ENCODE peak calls at places on chromosomes 12 and 14, in four cellular contexts. One of them, this sample, is unnamed.

GRCh38 chr14:34018564-34019244 is 67.8 kb upstream of the EGLN3 start:
- DNase-seq in psoas muscle: peak; percentile 48
- DNase-seq in aorta: no peak
- DNase-seq in H9: no peak
- DNase-seq in this sample: peak; percentile 51

GRCh38 chr14:99540196-99541032 is 59.2 kb downstream of the CCNK start:
- DNase-seq in H9: no peak
- DNase-seq in aorta: no peak
- DNase-seq in psoas muscle: no peak
- DNase-seq in this sample: no peak

GRCh38 chr12:100174506-100174905 is 26.1 kb upstream of the ACTR6 start:
- DNase-seq in psoas muscle: no peak
- DNase-seq in H9: no peak
- DNase-seq in aorta: no peak
- DNase-seq in this sample: no peak

GRCh38 chr14:75175677-75176141 is 703 bp downstream of the TMED10 start:
- DNase-seq in psoas muscle: no peak
- DNase-seq in H9: no peak
- DNase-seq in aorta: no peak
- DNase-seq in this sample: no peak

GRCh38 chr12:164207-164606 is 49.8 kb downstream of the SLC6A12 start:
- DNase-seq in H9: no peak
- DNase-seq in aorta: no peak
- DNase-seq in psoas muscle: no peak
- DNase-seq in this sample: no peak

GRCh38 chr12:121801601-121802484 is 2.0 kb upstream of the SETD1B start:
- DNase-seq in psoas muscle: no peak
- DNase-seq in H9: peak; percentile 32
- DNase-seq in aorta: no peak
- DNase-seq in this sample: no peak

GRCh38 chr14:78440351-78440750 is 270.2 kb downstream of the NRXN3 start:
- DNase-seq in aorta: no peak
- DNase-seq in H9: no peak
- DNase-seq in psoas muscle: no peak
- DNase-seq in this sample: no peak

GRCh38 chr14:105292810-105293711 is 7.7 kb downstream of the BRF1 start:
- DNase-seq in psoas muscle: no peak
- DNase-seq in H9: no peak
- DNase-seq in aorta: no peak
- DNase-seq in this sample: no peak

GRCh38 chr14:34722723-34723545 is 8.5 kb upstream of the CFL2 start:
- DNase-seq in psoas muscle: no peak
- DNase-seq in aorta: no peak
- DNase-seq in H9: peak; percentile 41
- DNase-seq in this sample: peak; percentile 38

GRCh38 chr14:60021619-60022018 is 70.1 kb upstream of the PCNX4 start:
- DNase-seq in psoas muscle: no peak
- DNase-seq in H9: no peak
- DNase-seq in aorta: no peak
- DNase-seq in this sample: no peak

GRCh38 chr12:64665506-64665905 is 55.2 kb downstream of the RASSF3 start:
- DNase-seq in aorta: no peak
- DNase-seq in H9: peak; percentile 61
- DNase-seq in psoas muscle: no peak
- DNase-seq in this sample: no peak

GRCh38 chr14:63231733-63232132 is 27.5 kb downstream of the RHOJ start:
- DNase-seq in psoas muscle: no peak
- DNase-seq in H9: no peak
- DNase-seq in aorta: no peak
- DNase-seq in this sample: no peak

GRCh38 chr14:74140374-74140850 is 55.7 kb downstream of the LIN52 start:
- DNase-seq in aorta: peak; percentile 77
- DNase-seq in psoas muscle: peak; percentile 79
- DNase-seq in H9: no peak
- DNase-seq in this sample: peak; percentile 73

GRCh38 chr14:48546996-48547395 is 871.6 kb upstream of the MDGA2 start:
- DNase-seq in psoas muscle: no peak
- DNase-seq in aorta: no peak
- DNase-seq in H9: no peak
- DNase-seq in this sample: no peak

GRCh38 chr12:63420206-63420644 is 248.1 kb downstream of the DPY19L2 start:
- DNase-seq in psoas muscle: no peak
- DNase-seq in aorta: no peak
- DNase-seq in H9: peak; percentile 90
- DNase-seq in this sample: no peak

GRCh38 chr12:114668905-114669304 is 15.1 kb downstream of the TBX3 start:
- DNase-seq in H9: no peak
- DNase-seq in aorta: no peak
- DNase-seq in psoas muscle: peak; percentile 21
- DNase-seq in this sample: no peak

GRCh38 chr14:98634043-98634820 is 637.8 kb downstream of the BCL11B start:
- DNase-seq in H9: no peak
- DNase-seq in aorta: no peak
- DNase-seq in psoas muscle: no peak
- DNase-seq in this sample: no peak

GRCh38 chr12:103571286-103571685 is 15.8 kb upstream of the STAB2 start:
- DNase-seq in psoas muscle: no peak
- DNase-seq in H9: peak; percentile 89
- DNase-seq in aorta: no peak
- DNase-seq in this sample: no peak

GRCh38 chr14:24058260-24058950 is 6.6 kb downstream of the CARMIL3 start:
- DNase-seq in psoas muscle: peak; percentile 53
- DNase-seq in H9: no peak
- DNase-seq in aorta: peak; percentile 78
- DNase-seq in this sample: peak; percentile 93

GRCh38 chr12:30908389-30909087 is 18.0 kb upstream of the TSPAN11 start:
- DNase-seq in aorta: no peak
- DNase-seq in H9: no peak
- DNase-seq in psoas muscle: no peak
- DNase-seq in this sample: no peak

GRCh38 chr14:100851946-100852620 is 26.2 kb downstream of the MEG3 start:
- DNase-seq in aorta: peak; percentile 65
- DNase-seq in H9: no peak
- DNase-seq in psoas muscle: no peak
- DNase-seq in this sample: no peak
- H3K4me1 ChIP-seq in aorta: no peaks in the 10 kb centered on the region
- H3K4me1 ChIP-seq in H9: no peaks in the 10 kb centered on the region
- H3K4me1 ChIP-seq in psoas muscle: no peaks in the 10 kb centered on the region
- H3K4me1 ChIP-seq in this sample: no peaks in the 10 kb centered on the region

GRCh38 chr14:68526420-68527105 is 266.3 kb downstream of the ZFP36L1 start:
- DNase-seq in H9: no peak
- DNase-seq in psoas muscle: no peak
- DNase-seq in aorta: peak; percentile 85
- DNase-seq in this sample: peak; percentile 79

GRCh38 chr14:68528031-68528687 is 264.7 kb downstream of the ZFP36L1 start:
- DNase-seq in H9: no peak
- DNase-seq in psoas muscle: no peak
- DNase-seq in aorta: no peak
- DNase-seq in this sample: no peak

GRCh38 chr14:68530443-68530842 is 262.4 kb downstream of the ZFP36L1 start:
- DNase-seq in H9: no peak
- DNase-seq in psoas muscle: no peak
- DNase-seq in aorta: no peak
- DNase-seq in this sample: no peak

GRCh38 chr14:68525516-68525915 is 267.4 kb downstream of the ZFP36L1 start:
- DNase-seq in psoas muscle: no peak
- DNase-seq in H9: no peak
- DNase-seq in aorta: no peak
- DNase-seq in this sample: no peak

DNA sequence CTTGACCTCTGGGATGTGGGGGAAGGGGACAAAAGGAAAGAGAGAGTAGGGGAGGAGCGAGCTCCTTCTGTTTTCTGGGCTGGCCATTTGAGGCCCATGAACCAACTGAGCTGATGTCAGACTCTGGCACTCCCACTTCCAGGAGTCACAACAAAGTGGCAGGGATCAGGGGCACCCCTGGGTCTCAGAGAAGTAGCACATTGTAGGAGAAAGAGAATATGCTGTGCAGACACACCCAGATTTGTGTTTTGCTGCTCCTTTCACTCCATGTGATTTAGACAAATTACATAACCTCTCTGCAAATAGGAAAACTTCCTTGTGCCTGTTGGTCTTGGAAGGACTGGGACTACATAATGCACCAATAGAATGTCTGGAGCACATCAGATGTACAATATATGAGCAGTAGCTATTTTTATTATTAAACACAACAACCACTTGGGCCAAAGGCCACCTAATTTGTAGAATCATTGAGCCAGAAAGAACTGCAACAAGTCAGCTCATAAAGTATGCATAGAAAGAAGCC is 265.5 kb downstream of the ZFP36L1 start:
- DNase-seq in aorta: no peak
- DNase-seq in psoas muscle: no peak
- DNase-seq in H9: no peak
- DNase-seq in this sample: peak; percentile 83
- H3K4me1 ChIP-seq in aorta: peaks cover 4% of the 10 kb centered on the region
- H3K4me1 ChIP-seq in psoas muscle: peaks cover 7% of the 10 kb centered on the region
- H3K4me1 ChIP-seq in H9: no peaks in the 10 kb centered on the region
- H3K4me1 ChIP-seq in this sample: peaks cover 41% of the 10 kb centered on the region

GRCh38 chr14:47302121-47302520 is 373.3 kb downstream of the MDGA2 start:
- DNase-seq in aorta: no peak
- DNase-seq in H9: no peak
- DNase-seq in psoas muscle: no peak
- DNase-seq in this sample: no peak
- H3K4me1 ChIP-seq in aorta: no peaks in the 10 kb centered on the region
- H3K4me1 ChIP-seq in H9: no peaks in the 10 kb centered on the region
- H3K4me1 ChIP-seq in psoas muscle: no peaks in the 10 kb centered on the region
- H3K4me1 ChIP-seq in this sample: no peaks in the 10 kb centered on the region

DNA sequence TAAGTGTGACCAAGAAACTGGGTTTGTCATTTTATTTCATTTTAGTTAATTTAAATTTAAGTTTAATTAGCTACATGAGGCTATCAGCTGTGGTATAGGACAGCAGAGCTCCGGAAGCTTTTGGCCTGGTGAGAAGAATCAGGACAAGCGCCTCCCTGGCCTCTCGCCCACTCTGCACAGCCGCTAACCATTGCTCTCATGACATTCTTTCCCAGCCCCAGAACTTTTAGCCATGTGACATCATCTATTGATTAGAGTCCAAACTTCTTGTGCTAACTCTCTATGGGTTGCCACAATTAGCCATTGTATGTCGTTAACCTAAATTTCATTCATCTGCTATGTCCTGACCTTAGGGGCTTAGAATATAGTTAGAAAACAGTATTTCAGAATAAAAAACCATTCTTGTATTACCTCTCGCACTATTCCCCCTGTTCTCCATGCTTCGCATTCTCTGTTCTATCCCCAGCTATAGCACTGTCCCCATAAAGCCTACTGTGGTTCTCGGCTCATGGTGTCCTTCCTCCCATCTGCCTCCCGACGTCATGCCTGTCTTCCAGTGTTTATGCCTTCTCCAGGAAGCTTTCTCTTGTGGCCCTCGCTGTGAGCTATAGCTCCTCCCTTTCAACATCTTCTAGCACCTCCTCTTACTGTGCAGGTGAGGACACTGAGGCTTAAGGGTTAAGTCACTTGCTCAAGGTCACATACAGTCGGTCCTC is 23.5 kb downstream of the SSH1 start:
- DNase-seq in aorta: no peak
- DNase-seq in H9: no peak
- DNase-seq in psoas muscle: peak; percentile 78
- DNase-seq in this sample: no peak
- H3K4me1 ChIP-seq in aorta: peaks cover 14% of the 10 kb centered on the region
- H3K4me1 ChIP-seq in H9: peaks cover 7% of the 10 kb centered on the region
- H3K4me1 ChIP-seq in psoas muscle: peaks cover 80% of the 10 kb centered on the region
- H3K4me1 ChIP-seq in this sample: peaks cover 61% of the 10 kb centered on the region

GRCh38 chr12:22631863-22632463 is 7.0 kb downstream of the ETNK1 start:
- DNase-seq in H9: no peak
- DNase-seq in aorta: no peak
- DNase-seq in psoas muscle: no peak
- DNase-seq in this sample: no peak
- H3K4me1 ChIP-seq in H9: peaks cover 4% of the 10 kb centered on the region
- H3K4me1 ChIP-seq in aorta: peaks cover 5% of the 10 kb centered on the region
- H3K4me1 ChIP-seq in psoas muscle: peaks cover 26% of the 10 kb centered on the region
- H3K4me1 ChIP-seq in this sample: peaks cover 31% of the 10 kb centered on the region

GRCh38 chr12:52082026-52082667 is 2.6 kb downstream of the SMIM41 start:
- DNase-seq in psoas muscle: peak; percentile 57
- DNase-seq in aorta: peak; percentile 77
- DNase-seq in H9: peak; percentile 41
- DNase-seq in this sample: no peak
- H3K4me1 ChIP-seq in psoas muscle: peaks cover 40% of the 10 kb centered on the region
- H3K4me1 ChIP-seq in aorta: no peaks in the 10 kb centered on the region
- H3K4me1 ChIP-seq in H9: no peaks in the 10 kb centered on the region
- H3K4me1 ChIP-seq in this sample: peaks cover 25% of the 10 kb centered on the region

GRCh38 chr12:47209014-47209413 is 129.3 kb upstream of the AMIGO2 start:
- DNase-seq in H9: no peak
- DNase-seq in psoas muscle: no peak
- DNase-seq in aorta: no peak
- DNase-seq in this sample: no peak
- H3K4me1 ChIP-seq in H9: peaks cover 7% of the 10 kb centered on the region
- H3K4me1 ChIP-seq in psoas muscle: no peaks in the 10 kb centered on the region
- H3K4me1 ChIP-seq in aorta: peaks cover 2% of the 10 kb centered on the region
- H3K4me1 ChIP-seq in this sample: no peaks in the 10 kb centered on the region

GRCh38 chr14:61537567-61538463 is 157.5 kb upstream of the HIF1A start:
- DNase-seq in aorta: no peak
- DNase-seq in psoas muscle: no peak
- DNase-seq in H9: peak; percentile 56
- DNase-seq in this sample: no peak
- H3K4me1 ChIP-seq in aorta: no peaks in the 10 kb centered on the region
- H3K4me1 ChIP-seq in psoas muscle: peaks cover 16% of the 10 kb centered on the region
- H3K4me1 ChIP-seq in H9: peaks cover 6% of the 10 kb centered on the region
- H3K4me1 ChIP-seq in this sample: peaks cover 8% of the 10 kb centered on the region